ENCODE peak calls at places on chromosomes 6 and 20, in six cellular contexts. N, X, Q, L, J and I are unnamed samples.

GRCh38 chr20:35601021-35601973 is 14.3 kb upstream of the SPAG4 start:
- DNase-seq in N (peak), X (peak), Q (peak), L (peak), J (peak), I (no peak)

GRCh38 chr20:62120990-62121775 is 1.1 kb upstream of the LSM14B start:
- DNase-seq in N (no peak), X (peak), Q (no peak), L (no peak), J (no peak), I (no peak)

GRCh38 chr20:45420125-45420524 is 4.2 kb downstream of the PIGT start:
- DNase-seq in N (no peak), X (no peak), Q (no peak), L (no peak), J (no peak), I (no peak)

GRCh38 chr6:132300323-132300949 is 100.8 kb downstream of the MOXD1 start:
- DNase-seq in N (peak), X (peak), Q (peak), L (peak), J (peak), I (no peak)

GRCh38 chr6:70549327-70549726 is 17.4 kb upstream of the SDHAF4 start:
- DNase-seq in N (no peak), X (no peak), Q (no peak), L (no peak), J (no peak), I (no peak)

GRCh38 chr20:6705106-6705766 is 62.2 kb upstream of the BMP2 start:
- DNase-seq in N (no peak), X (no peak), Q (no peak), L (no peak), J (no peak), I (no peak)

GRCh38 chr6:159756508-159756907 is 5.3 kb upstream of the ACAT2 start:
- DNase-seq in N (no peak), X (no peak), Q (no peak), L (no peak), J (no peak), I (no peak)

GRCh38 chr6:165663283-165663735 is 268 bp upstream of the PDE10A start:
- DNase-seq in N (no peak), X (no peak), Q (peak), L (peak), J (no peak), I (peak)

GRCh38 chr20:48825551-48825885 is 2.3 kb downstream of the PREX1 start:
- DNase-seq in N (no peak), X (no peak), Q (no peak), L (no peak), J (peak), I (no peak)

GRCh38 chr20:11453430-11453829 is 464.3 kb upstream of the BTBD3 start:
- DNase-seq in N (no peak), X (no peak), Q (no peak), L (no peak), J (no peak), I (no peak)

GRCh38 chr6:43172127-43173007 is 1.3 kb downstream of the SRF start:
- DNase-seq in N (no peak), X (peak), Q (peak), L (peak), J (peak), I (no peak)

GRCh38 chr6:57216235-57217101 is 5.6 kb downstream of the RAB23 start:
- DNase-seq in N (peak), X (no peak), Q (no peak), L (no peak), J (no peak), I (no peak)

GRCh38 chr20:58555078-58555765 is 40.0 kb upstream of the APCDD1L start:
- DNase-seq in N (peak), X (no peak), Q (no peak), L (no peak), J (no peak), I (peak)

GRCh38 chr6:64062960-64063683 is 427.5 kb downstream of the PHF3 start:
- DNase-seq in N (no peak), X (no peak), Q (no peak), L (no peak), J (no peak), I (no peak)

GRCh38 chr6:109315331-109316129 is 66.7 kb downstream of the CD164 start:
- DNase-seq in N (no peak), X (no peak), Q (no peak), L (no peak), J (no peak), I (no peak)

GRCh38 chr6:686528-686927 is 6.4 kb downstream of the EXOC2 start:
- DNase-seq in N (no peak), X (no peak), Q (no peak), L (no peak), J (no peak), I (no peak)
- TF ChIP-seq CTCF in N (peak), X (no peak), Q (no peak), L (no peak), J (no peak), I (peak)

GRCh38 chr6:7978736-7979135 is 68.1 kb upstream of the TXNDC5 start:
- DNase-seq in N (peak), X (peak), Q (no peak), L (no peak), J (no peak), I (no peak)

GRCh38 chr6:7975764-7976146 is 65.2 kb upstream of the TXNDC5 start:
- DNase-seq in N (no peak), X (no peak), Q (no peak), L (no peak), J (peak), I (no peak)

GRCh38 chr6:7974932-7975763 is 64.6 kb upstream of the TXNDC5 start:
- DNase-seq in N (peak), X (no peak), Q (no peak), L (no peak), J (no peak), I (peak)

GRCh38 chr6:7976485-7977010 is 66.0 kb upstream of the TXNDC5 start:
- DNase-seq in N (no peak), X (no peak), Q (no peak), L (no peak), J (no peak), I (no peak)

DNA sequence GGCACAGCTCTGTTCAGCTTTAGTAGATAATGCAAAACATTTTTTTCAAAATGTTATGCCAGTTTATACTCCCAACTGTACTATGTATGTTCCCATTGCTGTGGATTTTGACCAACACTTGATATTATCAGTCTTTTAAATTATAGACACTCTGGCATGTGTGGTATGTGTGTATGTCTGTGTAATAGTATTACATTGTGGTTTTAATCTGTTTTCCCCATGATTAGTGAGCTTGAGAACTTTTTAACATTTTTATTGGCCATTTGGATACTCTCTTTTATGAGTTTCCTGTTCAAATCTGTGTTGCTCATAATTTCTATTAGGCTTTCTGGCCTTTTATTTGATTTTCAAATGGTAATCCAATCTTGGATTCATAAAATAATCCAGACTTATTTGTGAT is 69.2 kb upstream of the TXNDC5 start:
- DNase-seq in N (no peak), X (no peak), Q (no peak), L (no peak), J (no peak), I (no peak)
- TF ChIP-seq CTCF in N (no peak), X (no peak), Q (no peak), L (no peak), J (no peak), I (no peak)

GRCh38 chr20:2699775-2700413 is 7.3 kb downstream of the EBF4 start:
- DNase-seq in N (no peak), X (no peak), Q (no peak), L (no peak), J (no peak), I (no peak)
- TF ChIP-seq CTCF in N (no peak), X (no peak), Q (no peak), L (no peak), J (no peak), I (no peak)

GRCh38 chr6:2695464-2696095 is 55.1 kb downstream of the MYLK4 start:
- DNase-seq in N (peak), X (peak), Q (no peak), L (no peak), J (no peak), I (no peak)

GRCh38 chr6:2693191-2693590 is 57.5 kb downstream of the MYLK4 start:
- DNase-seq in N (no peak), X (no peak), Q (no peak), L (no peak), J (no peak), I (no peak)

DNA sequence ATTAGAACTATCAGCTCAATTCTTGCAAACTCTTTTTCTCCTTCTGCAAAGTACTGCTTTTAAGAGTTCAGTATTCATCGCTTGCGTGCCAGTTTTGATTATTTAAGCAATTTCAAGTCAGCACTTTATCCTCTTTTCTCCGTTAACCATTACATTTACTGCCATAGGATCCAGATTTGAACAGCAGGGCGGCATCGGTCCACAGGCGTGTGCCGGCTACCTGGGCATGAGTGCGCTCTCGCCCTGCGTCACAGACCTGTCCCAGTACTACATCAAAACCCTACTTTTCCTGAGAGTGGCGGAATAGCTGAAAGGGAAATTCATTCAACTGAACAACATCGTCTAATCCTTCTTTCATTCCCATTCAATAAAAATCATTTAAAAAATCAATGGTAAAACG is 53.4 kb downstream of the MYLK4 start:
- DNase-seq in N (no peak), X (no peak), Q (peak), L (no peak), J (no peak), I (no peak)
- TF ChIP-seq CTCF in N (no peak), X (peak), Q (no peak), L (no peak), J (no peak), I (no peak)